ENCODE peak calls at places on chromosomes 6 and 20, in eight cellular contexts. M, A, J, F, I, E, T and C are unnamed samples.
A peak's percentile ranks its signal among the peaks of the same experiment; 100 is the strongest.

GRCh38 chr6:13190391-13190790 is 137.9 kb downstream of the TBC1D7 start:
- DNase-seq in M (no peak), A (no peak), J (peak; percentile 16), F (no peak), I (no peak), E (no peak), T (no peak), C (no peak)

GRCh38 chr6:165695736-165696515 is 32.9 kb upstream of the PDE10A start:
- DNase-seq in M (no peak), A (no peak), J (no peak), F (no peak), I (no peak), E (no peak), T (no peak), C (no peak)

GRCh38 chr6:139376054-139376355 is 1.6 kb upstream of the CITED2 start:
- DNase-seq in M (peak; percentile 49), A (no peak), J (peak; percentile 60), F (no peak), I (no peak), E (peak; percentile 49), T (no peak), C (no peak)

GRCh38 chr6:26296857-26297648 is 67.9 kb upstream of the BTN3A2 start:
- DNase-seq in M (no peak), A (no peak), J (peak; percentile 44), F (no peak), I (no peak), E (no peak), T (no peak), C (peak; percentile 74)

GRCh38 chr20:34040300-34041015 is 46.7 kb downstream of the RALY start:
- DNase-seq in M (no peak), A (no peak), J (no peak), F (no peak), I (no peak), E (peak; percentile 59), T (no peak), C (no peak)

GRCh38 chr6:110949679-110950285 is 8.7 kb upstream of the GTF3C6 start:
- DNase-seq in M (no peak), A (peak; percentile 9), J (peak; percentile 29), F (no peak), I (no peak), E (no peak), T (no peak), C (peak; percentile 29)

GRCh38 chr6:45479834-45480696 is 102.3 kb upstream of the SUPT3H start:
- DNase-seq in M (no peak), A (peak; percentile 76), J (peak; percentile 49), F (no peak), I (no peak), E (no peak), T (no peak), C (peak; percentile 61)

GRCh38 chr6:151869787-151870186 is 62.3 kb downstream of the ESR1 start:
- DNase-seq in M (no peak), A (no peak), J (no peak), F (no peak), I (no peak), E (no peak), T (no peak), C (no peak)

GRCh38 chr20:1702288-1702687 is 44.7 kb upstream of the SIRPG start:
- DNase-seq in M (peak; percentile 75), A (no peak), J (no peak), F (no peak), I (no peak), E (no peak), T (no peak), C (no peak)

GRCh38 chr6:170092826-170093225 is 198.1 kb downstream of the DLL1 start:
- DNase-seq in M (no peak), A (no peak), J (no peak), F (no peak), I (peak; percentile 52), E (peak; percentile 14), T (no peak), C (no peak)

GRCh38 chr20:37333848-37334318 is 12.1 kb upstream of the SRC start:
- DNase-seq in M (no peak), A (no peak), J (no peak), F (no peak), I (no peak), E (no peak), T (no peak), C (no peak)

GRCh38 chr20:50792708-50793574 is 1.9 kb upstream of the BCAS4 start:
- DNase-seq in M (no peak), A (no peak), J (no peak), F (no peak), I (peak; percentile 20), E (no peak), T (no peak), C (no peak)

GRCh38 chr6:150143521-150144293 is 863 bp downstream of the PPP1R14C start:
- DNase-seq in M (no peak), A (peak; percentile 20), J (no peak), F (no peak), I (peak; percentile 86), E (peak; percentile 56), T (no peak), C (no peak)